ENCODE peak calls at places on chromosomes 2 and 18, in six cellular contexts. E, C, B, U, H and M are unnamed samples.

GRCh38 chr2:213376644-213377043 is 92.4 kb downstream of the SPAG16 start:
- DNase-seq in E (no peak), H (no peak), B (no peak), U (no peak), C (no peak), M (no peak)

GRCh38 chr2:219596954-219597551 is 604 bp upstream of the STK11IP start:
- DNase-seq in B (no peak), U (peak), E (peak), H (no peak), C (peak), M (no peak)

GRCh38 chr2:67015681-67016080 is 381.5 kb upstream of the ETAA1 start:
- DNase-seq in U (no peak), H (no peak), B (no peak), C (no peak), E (no peak), M (no peak)

GRCh38 chr2:200089040-200089755 is 133.8 kb downstream of the MAIP1 start:
- DNase-seq in H (no peak), C (no peak), U (no peak), E (peak), B (no peak), M (no peak)

GRCh38 chr2:139048017-139048416 is 267.8 kb upstream of the NXPH2 start:
- DNase-seq in U (no peak), C (no peak), E (peak), H (no peak), B (no peak), M (no peak)

GRCh38 chr2:119255760-119256573 is 32.3 kb downstream of the STEAP3 start:
- DNase-seq in C (no peak), H (no peak), E (peak), B (no peak), U (no peak), M (peak)

GRCh38 chr2:205612661-205613060 is 69.6 kb upstream of the NRP2 start:
- DNase-seq in H (no peak), E (peak), U (peak), B (no peak), C (no peak), M (no peak)

GRCh38 chr2:205934443-205934842 is 151.5 kb downstream of the INO80D start:
- DNase-seq in C (no peak), E (peak), H (no peak), U (no peak), B (no peak), M (no peak)

GRCh38 chr2:23354554-23354953 is 30.4 kb upstream of the KLHL29 start:
- DNase-seq in U (no peak), H (no peak), C (no peak), E (no peak), B (no peak), M (no peak)

GRCh38 chr2:5782103-5782502 is 89.9 kb downstream of the SOX11 start:
- DNase-seq in C (no peak), U (no peak), B (no peak), H (no peak), E (no peak), M (no peak)

GRCh38 chr2:40093036-40093673 is 314.1 kb upstream of the THUMPD2 start:
- DNase-seq in H (peak), B (no peak), C (no peak), E (peak), U (no peak), M (no peak)

GRCh38 chr2:177344316-177344715 is 48.3 kb upstream of the AGPS start:
- DNase-seq in B (no peak), H (no peak), U (no peak), C (no peak), E (no peak), M (no peak)
- H3K9ac ChIP-seq in B (no peak), H (no peak), U (no peak), C (no peak), E (no peak), M (no peak)

GRCh38 chr2:148614332-148615049 is 30.1 kb upstream of the EPC2 start:
- DNase-seq in U (no peak), B (peak), H (no peak), C (peak), E (peak), M (peak)
- H3K9ac ChIP-seq in U (no peak), B (peak), H (no peak), C (no peak), E (no peak), M (peak)

DNA sequence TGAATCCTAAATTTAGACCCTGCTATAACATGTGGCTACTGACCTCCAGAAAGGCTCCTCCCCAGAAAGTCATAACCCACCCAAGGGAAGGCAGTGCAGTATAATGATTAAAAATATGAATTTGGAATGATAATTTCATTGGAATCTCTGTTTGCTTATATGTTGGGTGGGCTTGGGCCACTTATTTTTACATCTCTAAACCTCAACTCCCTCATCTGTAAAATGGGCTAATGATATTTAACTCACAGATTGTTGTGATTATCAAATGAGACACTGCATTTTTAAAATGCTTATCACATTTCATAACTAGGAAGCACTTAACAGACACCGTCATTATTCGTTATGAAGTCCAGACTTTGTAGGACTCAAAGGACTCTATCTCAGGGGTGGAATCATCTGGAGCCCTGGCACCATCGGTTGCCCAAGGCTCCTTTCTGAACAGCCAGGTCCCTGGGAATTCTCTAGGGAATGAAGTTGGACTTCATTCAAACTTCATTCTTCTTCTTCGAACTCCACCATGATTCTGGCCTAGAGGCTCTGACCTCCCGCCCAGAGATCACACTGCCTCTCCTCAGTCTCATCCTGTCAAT is 33.1 kb upstream of the RMDN2 start:
- DNase-seq in E (no peak), H (no peak), B (no peak), U (no peak), C (no peak), M (no peak)
- H3K9ac ChIP-seq in E (no peak), H (no peak), B (no peak), U (no peak), C (no peak), M (no peak)

DNA sequence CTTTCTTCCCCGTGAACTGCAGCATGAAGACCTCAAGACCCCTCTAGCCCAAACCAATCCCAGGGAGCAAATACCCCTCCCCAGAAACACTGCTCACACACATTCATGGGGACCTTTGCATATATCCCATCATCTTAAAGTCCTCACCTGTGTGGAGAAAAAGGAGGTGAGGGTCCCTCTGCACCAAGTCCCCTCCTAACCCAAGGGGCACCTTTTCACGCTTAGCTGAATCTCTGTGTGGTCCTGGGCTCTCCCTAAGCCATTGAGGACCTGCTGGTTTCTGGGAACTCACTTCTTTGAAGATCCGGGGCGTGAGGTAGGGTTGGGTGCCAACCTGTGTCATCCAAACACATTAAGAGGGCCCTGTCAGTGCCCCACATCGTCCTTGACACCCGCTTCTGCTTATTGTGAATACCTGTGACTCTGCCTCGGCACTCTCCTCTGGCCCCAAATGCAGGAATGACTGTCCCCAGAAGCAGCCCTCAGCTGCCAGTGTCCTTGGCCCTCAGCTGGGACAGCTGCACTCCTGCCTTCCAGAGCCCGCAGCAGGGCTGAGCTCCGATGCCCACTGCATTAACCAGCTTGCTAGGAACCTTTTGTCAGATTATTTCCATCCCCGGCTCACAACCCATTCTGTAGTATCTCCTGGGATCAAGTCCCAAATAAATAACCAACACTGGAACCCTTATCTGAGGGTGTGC is 41.3 kb upstream of the ITM2C start:
- DNase-seq in U (no peak), H (no peak), E (no peak), B (no peak), C (no peak), M (no peak)
- H3K9ac ChIP-seq in U (no peak), H (peak), E (no peak), B (no peak), C (no peak), M (no peak)

DNA sequence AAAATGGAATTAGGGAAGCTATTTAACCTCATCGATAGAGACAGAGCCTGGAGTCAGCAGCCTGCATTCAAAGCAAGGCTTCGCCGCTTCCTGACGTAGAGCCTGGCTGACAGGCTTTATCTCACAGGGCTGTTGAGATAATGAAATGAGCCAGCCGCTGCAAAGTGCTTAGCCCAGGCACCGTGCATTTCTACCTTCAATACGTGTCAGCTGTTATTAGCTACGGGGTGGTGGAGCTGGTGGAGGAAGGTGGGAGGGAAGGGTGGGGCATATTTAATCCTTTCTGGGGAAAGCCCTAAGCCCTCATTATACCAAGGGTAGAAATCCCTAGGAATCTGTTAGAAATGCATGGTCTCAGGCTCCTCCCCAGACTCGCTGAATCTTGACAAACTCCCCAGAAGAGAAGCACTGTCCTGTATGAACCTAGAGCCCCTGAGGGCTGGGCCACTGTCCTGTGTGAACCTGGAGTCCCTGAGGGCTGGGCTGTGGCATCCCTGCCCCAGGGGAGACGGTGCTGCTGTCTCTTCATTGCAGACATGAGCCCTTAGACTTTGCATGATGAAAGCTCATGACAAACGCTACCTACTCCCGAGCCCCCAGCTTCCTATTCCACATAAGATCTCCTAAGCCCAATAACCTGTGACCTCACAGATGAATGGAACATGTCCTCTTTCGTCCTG is 72.4 kb downstream of the ALPK2 start:
- DNase-seq in E (peak), U (no peak), H (peak), C (no peak), B (no peak), M (no peak)
- H3K9ac ChIP-seq in E (no peak), U (no peak), H (no peak), C (no peak), B (no peak), M (no peak)

GRCh38 chr2:238006500-238006899 is 39.7 kb downstream of the UBE2F start:
- DNase-seq in U (no peak), E (no peak), C (no peak), B (no peak), H (no peak), M (no peak)
- H3K9ac ChIP-seq in U (no peak), E (no peak), C (no peak), B (no peak), H (no peak), M (no peak)

GRCh38 chr2:68426446-68426845 is 40.6 kb downstream of the FBXO48 start:
- DNase-seq in B (no peak), U (no peak), E (no peak), C (no peak), H (no peak), M (no peak)
- H3K9ac ChIP-seq in B (no peak), U (no peak), E (no peak), C (no peak), H (no peak), M (no peak)

GRCh38 chr2:48514591-48514990 is 15.4 kb upstream of the STON1 start:
- DNase-seq in U (no peak), C (no peak), B (no peak), E (no peak), H (no peak), M (no peak)

GRCh38 chr2:48512071-48512470 is 17.9 kb upstream of the STON1 start:
- DNase-seq in E (no peak), C (no peak), U (no peak), B (no peak), H (no peak), M (no peak)

GRCh38 chr2:48512586-48512985 is 17.4 kb upstream of the STON1 start:
- DNase-seq in E (no peak), H (no peak), U (no peak), B (no peak), C (no peak), M (no peak)

GRCh38 chr2:48508461-48509124 is 21.4 kb upstream of the STON1 start:
- DNase-seq in H (peak), C (no peak), E (peak), U (peak), B (no peak), M (no peak)

DNA sequence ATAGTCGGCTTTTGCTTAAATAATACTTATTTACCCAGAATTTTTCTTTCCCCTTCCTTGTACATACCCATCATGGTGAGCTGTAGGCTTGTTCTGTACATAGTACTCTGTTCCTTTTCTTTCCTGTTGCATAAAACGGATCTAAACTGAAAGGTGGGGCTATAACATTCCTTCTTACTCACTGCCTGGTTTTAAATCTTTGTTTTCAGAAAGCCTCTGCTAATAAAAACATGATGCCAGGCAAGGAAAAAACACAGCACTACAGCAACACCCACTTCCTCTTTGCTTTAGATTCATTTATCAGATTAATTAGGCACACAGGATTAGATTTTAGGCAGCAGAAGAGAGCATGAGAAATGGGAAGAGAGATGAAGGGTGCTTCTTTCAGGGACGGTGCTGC is 19.6 kb upstream of the STON1 start:
- DNase-seq in B (no peak), H (no peak), E (no peak), U (no peak), C (no peak), M (no peak)
- H3K9ac ChIP-seq in B (no peak), H (no peak), E (no peak), U (no peak), C (no peak), M (no peak)